ENCODE peak calls at places on chromosomes 3 and 15, in nine cellular contexts. H, Z, P, Q, I, F, O, C and N are unnamed samples. For H3K4me1, H3K36me3 and H3K27me3, the result is how much of the 10 kb centered on the place peaks cover.

GRCh38 chr3:161271646-161272045 is 50.5 kb downstream of the NMD3 start:
- DNase-seq in H (no peak), Z (no peak), P (no peak), Q (no peak), I (no peak), F (no peak), O (no peak), C (no peak), N (no peak)

GRCh38 chr15:66456211-66456610 is 41.4 kb downstream of the SNAPC5 start:
- DNase-seq in H (no peak), Z (no peak), P (no peak), Q (no peak), I (no peak), F (no peak), O (no peak), C (no peak), N (no peak)

GRCh38 chr3:141680620-141681389 is 57.3 kb upstream of the RNF7 start:
- DNase-seq in H (peak), Z (peak), P (no peak), Q (peak), I (no peak), F (no peak), O (peak), C (no peak), N (no peak)

GRCh38 chr15:41944313-41944940 is 27.9 kb downstream of the EHD4 start:
- DNase-seq in H (peak), Z (peak), P (peak), Q (peak), I (peak), F (no peak), O (no peak), C (no peak), N (no peak)

GRCh38 chr15:80512729-80513670 is 108.8 kb downstream of the ARNT2 start:
- DNase-seq in H (peak), Z (peak), P (no peak), Q (no peak), I (peak), F (no peak), O (no peak), C (peak), N (no peak)

GRCh38 chr3:24846286-24846860 is 351.7 kb upstream of the THRB start:
- DNase-seq in H (no peak), Z (no peak), P (no peak), Q (no peak), I (no peak), F (no peak), O (no peak), C (no peak), N (no peak)

GRCh38 chr15:30865257-30865656 is 38.5 kb upstream of the FAN1 start:
- DNase-seq in H (no peak), Z (no peak), P (no peak), Q (no peak), I (no peak), F (no peak), O (no peak), C (no peak), N (no peak)

GRCh38 chr3:143600762-143601161 is 247.5 kb downstream of the SLC9A9 start:
- DNase-seq in H (peak), Z (peak), P (no peak), Q (no peak), I (peak), F (no peak), O (no peak), C (no peak), N (no peak)

GRCh38 chr15:87213646-87214045 is 1042.9 kb downstream of the NTRK3 start:
- DNase-seq in H (peak), Z (no peak), P (no peak), Q (peak), I (peak), F (no peak), O (no peak), C (no peak), N (no peak)

GRCh38 chr15:46946953-46947352 is 770.4 kb upstream of the SEMA6D start:
- DNase-seq in H (no peak), Z (no peak), P (no peak), Q (no peak), I (no peak), F (no peak), O (no peak), C (no peak), N (no peak)

GRCh38 chr15:88232771-88233170 is 23.8 kb downstream of the NTRK3 start:
- DNase-seq in H (no peak), Z (no peak), P (no peak), Q (no peak), I (no peak), F (no peak), O (no peak), C (no peak), N (no peak)

GRCh38 chr3:39639344-39640236 is 169.8 kb upstream of the MYRIP start:
- DNase-seq in H (peak), Z (peak), P (no peak), Q (no peak), I (peak), F (no peak), O (no peak), C (no peak), N (no peak)
- H3K4me1 ChIP-seq in H (under half), Z (under half), P (under half), Q (under half), I (under half), F (under half), O (under half), C (under half), N (under half)

GRCh38 chr3:15431256-15431837 is 3.9 kb downstream of the EAF1 start:
- DNase-seq in H (no peak), Z (no peak), P (no peak), Q (no peak), I (no peak), F (no peak), O (no peak), C (no peak), N (no peak)

GRCh38 chr3:15428539-15428938 is 1.1 kb downstream of the EAF1 start:
- DNase-seq in H (peak), Z (no peak), P (no peak), Q (no peak), I (peak), F (no peak), O (no peak), C (no peak), N (no peak)

GRCh38 chr3:15429080-15429479 is 1.7 kb downstream of the EAF1 start:
- DNase-seq in H (no peak), Z (no peak), P (no peak), Q (no peak), I (no peak), F (no peak), O (no peak), C (no peak), N (no peak)

GRCh38 chr3:15427981-15428380 is 583 bp downstream of the EAF1 start:
- DNase-seq in H (no peak), Z (no peak), P (no peak), Q (no peak), I (no peak), F (no peak), O (no peak), C (no peak), N (no peak)

GRCh38 chr3:15430624-15431023 is 3.2 kb downstream of the EAF1 start:
- DNase-seq in H (no peak), Z (no peak), P (no peak), Q (no peak), I (no peak), F (no peak), O (no peak), C (no peak), N (no peak)
- H3K36me3 ChIP-seq in H (under half), Z (under half), P (under half), Q (under half), I (half or more), F (half or more), O (under half), C (under half), N (half or more)

DNA sequence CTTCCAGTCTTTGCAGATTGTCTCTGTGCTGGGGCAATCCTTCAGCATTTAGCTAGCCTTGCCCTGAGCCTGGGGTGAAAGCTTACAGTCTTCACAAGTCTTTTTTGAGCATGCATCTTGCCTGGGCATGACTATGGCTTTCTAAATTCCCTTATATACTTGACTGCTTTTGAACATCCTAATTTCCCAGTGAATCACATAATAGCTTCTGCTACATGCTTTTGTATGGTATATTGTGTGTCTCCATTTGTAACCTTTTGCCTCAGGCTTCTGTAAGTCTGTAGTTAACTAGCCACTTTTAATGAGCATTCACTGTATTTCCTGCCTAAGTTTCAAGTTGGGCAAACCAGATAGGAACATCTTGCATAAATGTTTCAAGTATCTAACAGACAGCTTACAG is 76.8 kb downstream of the CHCHD4 start:
- DNase-seq in H (no peak), Z (no peak), P (no peak), Q (no peak), I (no peak), F (no peak), O (no peak), C (no peak), N (peak)
- H3K27me3 ChIP-seq in H (under half), Z (under half), P (under half), Q (under half), I (under half), F (under half), O (under half), C (under half), N (under half)

DNA sequence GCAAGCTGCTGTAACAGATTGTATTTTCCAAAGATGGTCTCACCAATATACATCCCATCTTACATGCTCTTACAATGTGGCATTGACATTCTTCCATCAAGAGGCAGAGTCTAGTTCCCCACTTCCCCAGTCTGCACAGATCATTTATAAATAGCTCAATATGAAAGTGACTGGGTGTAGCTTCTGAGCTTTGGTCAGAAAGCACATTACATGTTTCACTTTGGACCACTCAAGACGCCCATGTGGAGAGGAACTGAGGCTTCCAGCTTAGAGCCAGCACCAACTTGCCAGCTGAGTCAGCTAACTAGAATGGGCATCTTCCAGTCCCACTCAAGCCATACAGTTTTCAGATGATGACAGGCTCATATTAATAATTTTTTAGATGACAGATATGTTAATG is 45.5 kb downstream of the GREM1 start:
- DNase-seq in H (no peak), Z (no peak), P (no peak), Q (no peak), I (no peak), F (no peak), O (no peak), C (no peak), N (no peak)
- H3K4me1 ChIP-seq in H (under half), Z (under half), P (under half), Q (under half), I (under half), F (under half), O (under half), C (under half), N (under half)

GRCh38 chr3:123122525-123123315 is 55.9 kb downstream of the PDIA5 start:
- DNase-seq in H (peak), Z (peak), P (no peak), Q (no peak), I (peak), F (no peak), O (no peak), C (no peak), N (no peak)
- H3K36me3 ChIP-seq in H (under half), Z (under half), P (under half), Q (under half), I (half or more), F (under half), O (under half), C (under half), N (under half)